ENCODE peak calls at places on chromosomes 11 and 22, in nine cellular contexts. E is cardiac muscle cell, Z is Peyer's patch, C is H9, S is GM12865, M is bronchial epithelial cell, Y is spleen, X is thoracic aorta, I is PC-3. G is an unnamed sample.

GRCh38 chr11:83819936-83820549 is 533.9 kb upstream of the CCDC90B start:
- DNase-seq in E (peak; percentile 39), Z (no peak), C (no peak), S (peak; percentile 26), M (peak; percentile 69), Y (no peak), X (no peak), I (peak; percentile 80), G (no peak)

GRCh38 chr11:11391796-11392195 is 38.7 kb upstream of the CSNK2A3 start:
- DNase-seq in E (no peak), Z (no peak), C (no peak), S (no peak), M (peak; percentile 84), Y (no peak), X (peak; percentile 45), I (peak; percentile 88), G (no peak)

GRCh38 chr11:61333638-61334433 is 808 bp downstream of the TKFC start:
- DNase-seq in E (no peak), Z (no peak), C (no peak), S (peak; percentile 30), M (no peak), Y (no peak), X (no peak), I (no peak), G (no peak)

GRCh38 chr11:14882196-14882595 is 9.8 kb downstream of the CYP2R1 start:
- DNase-seq in E (no peak), Z (no peak), C (no peak), S (no peak), M (no peak), Y (no peak), X (no peak), I (no peak), G (no peak)

GRCh38 chr11:33454264-33454663 is 197.1 kb downstream of the HIPK3 start:
- DNase-seq in E (no peak), Z (no peak), C (no peak), S (no peak), M (no peak), Y (no peak), X (no peak), I (no peak), G (no peak)

GRCh38 chr11:18540207-18541009 is 13.7 kb upstream of the TSG101 start:
- DNase-seq in E (peak; percentile 27), Z (no peak), C (no peak), S (peak; percentile 32), M (peak; percentile 46), Y (no peak), X (no peak), I (peak; percentile 57), G (no peak)

GRCh38 chr11:105706025-105706530 is 96.2 kb downstream of the GRIA4 start:
- DNase-seq in E (no peak), Z (no peak), C (no peak), S (no peak), M (no peak), Y (no peak), X (no peak), I (no peak), G (no peak)

GRCh38 chr22:41367039-41367679 is 14.6 kb upstream of the TEF start:
- DNase-seq in E (peak; percentile 70), Z (peak; percentile 47), C (peak; percentile 79), S (no peak), M (peak; percentile 89), Y (peak; percentile 92), X (peak; percentile 81), I (peak; percentile 71), G (peak; percentile 98)

GRCh38 chr11:57406337-57406904 is 16.0 kb upstream of the PRG2 start:
- DNase-seq in E (no peak), Z (no peak), C (no peak), S (peak; percentile 58), M (peak; percentile 20), Y (no peak), X (no peak), I (peak; percentile 54), G (no peak)

GRCh38 chr11:2259897-2260451 is 10.4 kb downstream of the ASCL2 start:
- DNase-seq in E (no peak), Z (no peak), C (peak; percentile 19), S (no peak), M (no peak), Y (no peak), X (no peak), I (no peak), G (no peak)

GRCh38 chr11:16026849-16027248 is 329.5 kb downstream of the SOX6 start:
- DNase-seq in E (no peak), Z (no peak), C (no peak), S (no peak), M (no peak), Y (no peak), X (no peak), I (no peak), G (no peak)

GRCh38 chr22:26503758-26504157 is 8.5 kb downstream of the TFIP11 start:
- DNase-seq in E (no peak), Z (no peak), C (no peak), S (no peak), M (no peak), Y (no peak), X (no peak), I (no peak), G (no peak)

GRCh38 chr11:101390539-101390938 is 193.3 kb downstream of the TRPC6 start:
- DNase-seq in E (peak; percentile 3), Z (no peak), C (no peak), S (no peak), M (peak; percentile 28), Y (no peak), X (no peak), I (peak; percentile 53), G (no peak)
- TF ChIP-seq CTCF in E (peak; percentile 22), Z (no peak), C (peak; percentile 55), S (no peak), M (no peak), Y (no peak), X (peak; percentile 12), I (peak; percentile 48), G (peak; percentile 79)

GRCh38 chr11:78060533-78060932 is 3.1 kb upstream of the THRSP start:
- DNase-seq in E (no peak), Z (no peak), C (no peak), S (no peak), M (no peak), Y (no peak), X (no peak), I (no peak), G (no peak)
- TF ChIP-seq CTCF in E (no peak), Z (no peak), C (no peak), S (no peak), M (no peak), Y (no peak), X (no peak), I (no peak), G (no peak)

DNA sequence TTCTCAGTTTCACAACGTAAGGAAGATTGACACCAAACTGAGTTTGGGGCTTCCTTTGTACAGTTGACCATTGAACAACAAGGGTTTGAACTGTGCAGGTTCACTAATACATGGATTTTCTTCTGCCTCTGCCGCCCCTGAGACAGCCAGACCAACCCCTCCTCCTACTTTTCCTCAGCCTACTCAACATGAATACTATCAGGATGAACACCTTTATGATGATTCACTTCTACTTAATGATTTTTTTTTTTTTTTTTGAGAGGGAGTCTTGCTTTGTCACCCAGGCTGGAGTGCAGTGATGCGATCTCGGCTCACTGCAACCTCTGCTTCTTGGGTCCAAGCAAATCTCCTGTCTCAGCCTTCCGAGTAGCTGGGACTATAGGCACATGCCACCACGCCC is 14.6 kb downstream of the RBM4 start:
- DNase-seq in E (no peak), Z (no peak), C (no peak), S (no peak), M (peak; percentile 73), Y (no peak), X (no peak), I (no peak), G (no peak)
- TF ChIP-seq CTCF in E (no peak), Z (no peak), C (no peak), S (no peak), M (no peak), Y (no peak), X (no peak), I (no peak), G (no peak)

GRCh38 chr22:44120314-44120704 is 60.4 kb upstream of the PARVG start:
- DNase-seq in E (no peak), Z (no peak), C (no peak), S (no peak), M (no peak), Y (peak; percentile 30), X (no peak), I (no peak), G (peak; percentile 15)
- TF ChIP-seq CTCF in E (no peak), Z (no peak), C (peak; percentile 33), S (no peak), M (no peak), Y (no peak), X (no peak), I (no peak), G (no peak)

GRCh38 chr22:46297151-46297819 is 615 bp downstream of the GTSE1 start:
- DNase-seq in E (peak; percentile 43), Z (no peak), C (no peak), S (peak; percentile 38), M (peak; percentile 23), Y (no peak), X (no peak), I (peak; percentile 43), G (peak; percentile 84)

GRCh38 chr22:46299101-46299500 is 2.4 kb downstream of the GTSE1 start:
- DNase-seq in E (no peak), Z (no peak), C (no peak), S (no peak), M (no peak), Y (peak; percentile 68), X (no peak), I (no peak), G (no peak)

GRCh38 chr22:46295277-46295971 is 1.2 kb upstream of the GTSE1 start:
- DNase-seq in E (no peak), Z (no peak), C (no peak), S (no peak), M (no peak), Y (no peak), X (no peak), I (no peak), G (no peak)

GRCh38 chr22:46294784-46295183 is 1.9 kb upstream of the GTSE1 start:
- DNase-seq in E (no peak), Z (no peak), C (no peak), S (no peak), M (no peak), Y (peak; percentile 75), X (no peak), I (no peak), G (no peak)

GRCh38 chr22:46296257-46297150 is at the start of gene GTSE1:
- DNase-seq in E (peak; percentile 99), Z (peak; percentile 97), C (peak; percentile 98), S (peak; percentile 99), M (peak; percentile 92), Y (peak; percentile 100), X (peak; percentile 89), I (peak; percentile 97), G (peak; percentile 99)
- TF ChIP-seq CTCF in E (peak; percentile 8), Z (peak; percentile 31), C (peak; percentile 19), S (peak; percentile 29), M (peak; percentile 29), Y (peak; percentile 46), X (no peak), I (peak; percentile 18), G (peak; percentile 65)

GRCh38 chr11:121864660-121865059 is 251.4 kb downstream of the BLID start:
- DNase-seq in E (no peak), Z (no peak), C (no peak), S (no peak), M (no peak), Y (no peak), X (no peak), I (peak; percentile 26), G (no peak)
- TF ChIP-seq CTCF in E (peak; percentile 5), Z (no peak), C (no peak), S (no peak), M (no peak), Y (no peak), X (no peak), I (peak; percentile 46), G (peak; percentile 26)